ENCODE peak calls at places on chromosomes 3 and 15, in six cellular contexts. B, J, T, F, Q and P are unnamed samples.

GRCh38 chr3:193828477-193828876 is 235.5 kb downstream of the OPA1 start:
- DNase-seq in F (no peak), B (no peak), T (no peak), Q (no peak), J (no peak), P (no peak)

GRCh38 chr3:42061711-42062408 is 29.3 kb upstream of the TRAK1 start:
- DNase-seq in Q (no peak), B (no peak), J (peak; percentile 24), T (no peak), F (no peak), P (no peak)

GRCh38 chr15:78055923-78056713 is 21.4 kb downstream of the TBC1D2B start:
- DNase-seq in T (no peak), Q (no peak), B (no peak), F (no peak), J (no peak), P (no peak)

GRCh38 chr15:80804970-80805495 is 25.9 kb downstream of the CEMIP start:
- DNase-seq in B (no peak), J (no peak), F (peak; percentile 26), Q (peak; percentile 35), T (peak; percentile 23), P (no peak)

GRCh38 chr3:10941972-10942371 is 50.6 kb upstream of the SLC6A1 start:
- DNase-seq in J (no peak), B (no peak), Q (peak; percentile 25), T (peak; percentile 44), F (no peak), P (no peak)

GRCh38 chr3:109098245-109098644 is 19.7 kb downstream of the MORC1 start:
- DNase-seq in F (peak; percentile 45), B (no peak), J (no peak), T (peak; percentile 23), Q (no peak), P (no peak)

GRCh38 chr15:71629761-71630499 is 180.4 kb upstream of the NR2E3 start:
- DNase-seq in J (no peak), T (no peak), Q (no peak), F (no peak), B (no peak), P (no peak)

GRCh38 chr3:11424277-11424676 is 152.1 kb downstream of the ATG7 start:
- DNase-seq in B (no peak), J (no peak), T (no peak), Q (no peak), F (no peak), P (no peak)

GRCh38 chr3:188595890-188596376 is 442.0 kb downstream of the LPP start:
- DNase-seq in T (no peak), B (no peak), J (no peak), F (no peak), Q (no peak), P (no peak)

GRCh38 chr15:100111103-100112060 is 230.4 kb downstream of the ADAMTS17 start:
- DNase-seq in J (no peak), F (no peak), T (peak; percentile 53), B (no peak), Q (peak; percentile 64), P (peak; percentile 79)

GRCh38 chr3:35262376-35262775 is 376.9 kb upstream of the ARPP21 start:
- DNase-seq in J (no peak), B (no peak), T (no peak), Q (no peak), F (no peak), P (no peak)

GRCh38 chr15:90040618-90041017 is 39.5 kb downstream of the ZNF710 start:
- DNase-seq in F (no peak), J (no peak), B (no peak), T (no peak), Q (no peak), P (no peak)

GRCh38 chr3:50515565-50516047 is 12.2 kb upstream of the CACNA2D2 start:
- DNase-seq in J (no peak), B (no peak), F (no peak), T (no peak), Q (no peak), P (peak; percentile 75)

GRCh38 chr3:191020730-191021405 is 158.4 kb upstream of the GMNC start:
- DNase-seq in B (no peak), F (no peak), T (no peak), Q (no peak), J (no peak), P (no peak)

GRCh38 chr3:38960953-38961622 is 90.7 kb downstream of the SCN11A start:
- DNase-seq in F (peak; percentile 56), B (peak; percentile 20), J (no peak), T (peak; percentile 52), Q (no peak), P (no peak)